ENCODE peak calls at places on chromosomes 1 and 21, in four cellular contexts. One of them, this sample, is unnamed.

GRCh38 chr1:47675721-47676120 is 237.9 kb downstream of the FOXD2 start:
- DNase-seq in CD8-positive, alpha-beta T cell: no peak
- DNase-seq in brain microvascular endothelial cell: no peak
- DNase-seq in astrocyte of the cerebellum: no peak
- DNase-seq in this sample: no peak

GRCh38 chr1:98991127-98992003 is 13.3 kb downstream of the PLPPR5 start:
- DNase-seq in brain microvascular endothelial cell: peak
- DNase-seq in astrocyte of the cerebellum: peak
- DNase-seq in CD8-positive, alpha-beta T cell: no peak
- DNase-seq in this sample: peak

GRCh38 chr1:71054791-71055190 is 7.2 kb upstream of the PTGER3 start:
- DNase-seq in CD8-positive, alpha-beta T cell: no peak
- DNase-seq in astrocyte of the cerebellum: no peak
- DNase-seq in brain microvascular endothelial cell: no peak
- DNase-seq in this sample: no peak

GRCh38 chr1:1603671-1604373 is 3.9 kb upstream of the FNDC10 start:
- DNase-seq in CD8-positive, alpha-beta T cell: no peak
- DNase-seq in brain microvascular endothelial cell: no peak
- DNase-seq in astrocyte of the cerebellum: no peak
- DNase-seq in this sample: no peak

GRCh38 chr1:47843781-47844555 is 153.2 kb downstream of the TRABD2B start:
- DNase-seq in CD8-positive, alpha-beta T cell: no peak
- DNase-seq in brain microvascular endothelial cell: no peak
- DNase-seq in astrocyte of the cerebellum: no peak
- DNase-seq in this sample: no peak

GRCh38 chr1:66733348-66734017 is 18.8 kb upstream of the DYNLT5 start:
- DNase-seq in CD8-positive, alpha-beta T cell: no peak
- DNase-seq in astrocyte of the cerebellum: peak
- DNase-seq in brain microvascular endothelial cell: peak
- DNase-seq in this sample: no peak

GRCh38 chr1:170881268-170882265 is 53.8 kb upstream of the MROH9 start:
- DNase-seq in astrocyte of the cerebellum: peak
- DNase-seq in CD8-positive, alpha-beta T cell: no peak
- DNase-seq in brain microvascular endothelial cell: peak
- DNase-seq in this sample: peak

GRCh38 chr21:27802816-27803475 is 836.1 kb upstream of the ADAMTS5 start:
- DNase-seq in CD8-positive, alpha-beta T cell: no peak
- DNase-seq in brain microvascular endothelial cell: peak
- DNase-seq in astrocyte of the cerebellum: peak
- DNase-seq in this sample: peak

GRCh38 chr1:21149862-21150432 is 26.8 kb downstream of the EIF4G3 start:
- DNase-seq in brain microvascular endothelial cell: peak
- DNase-seq in CD8-positive, alpha-beta T cell: no peak
- DNase-seq in astrocyte of the cerebellum: peak
- DNase-seq in this sample: peak

GRCh38 chr1:154628122-154628405 is 20.1 kb upstream of the ADAR start:
- DNase-seq in astrocyte of the cerebellum: no peak
- DNase-seq in brain microvascular endothelial cell: no peak
- DNase-seq in CD8-positive, alpha-beta T cell: no peak
- DNase-seq in this sample: no peak

GRCh38 chr1:235878082-235878781 is 11.5 kb upstream of the LYST start:
- DNase-seq in brain microvascular endothelial cell: no peak
- DNase-seq in astrocyte of the cerebellum: no peak
- DNase-seq in CD8-positive, alpha-beta T cell: no peak
- DNase-seq in this sample: no peak

GRCh38 chr1:29245876-29246275 is 9.6 kb downstream of the PTPRU start:
- DNase-seq in astrocyte of the cerebellum: no peak
- DNase-seq in brain microvascular endothelial cell: peak
- DNase-seq in CD8-positive, alpha-beta T cell: no peak
- DNase-seq in this sample: peak

GRCh38 chr1:76595024-76595423 is 272.3 kb upstream of the ST6GALNAC5 start:
- DNase-seq in astrocyte of the cerebellum: no peak
- DNase-seq in CD8-positive, alpha-beta T cell: no peak
- DNase-seq in brain microvascular endothelial cell: no peak
- DNase-seq in this sample: no peak

GRCh38 chr1:55144886-55145285 is 70.3 kb downstream of the USP24 start:
- DNase-seq in brain microvascular endothelial cell: no peak
- DNase-seq in CD8-positive, alpha-beta T cell: no peak
- DNase-seq in astrocyte of the cerebellum: no peak
- DNase-seq in this sample: no peak

GRCh38 chr1:184649500-184649899 is 105.2 kb downstream of the EDEM3 start:
- DNase-seq in astrocyte of the cerebellum: no peak
- DNase-seq in brain microvascular endothelial cell: no peak
- DNase-seq in CD8-positive, alpha-beta T cell: no peak
- DNase-seq in this sample: peak

GRCh38 chr1:119133987-119134386 is 6.5 kb downstream of the WARS2 start:
- DNase-seq in CD8-positive, alpha-beta T cell: no peak
- DNase-seq in astrocyte of the cerebellum: no peak
- DNase-seq in brain microvascular endothelial cell: peak
- DNase-seq in this sample: peak

GRCh38 chr1:183470961-183471747 is 1.1 kb upstream of the SMG7 start:
- DNase-seq in astrocyte of the cerebellum: no peak
- DNase-seq in brain microvascular endothelial cell: peak
- DNase-seq in CD8-positive, alpha-beta T cell: peak
- DNase-seq in this sample: peak

GRCh38 chr21:44089001-44089911 is 17.9 kb upstream of the PWP2 start:
- DNase-seq in brain microvascular endothelial cell: no peak
- DNase-seq in CD8-positive, alpha-beta T cell: peak
- DNase-seq in astrocyte of the cerebellum: no peak
- DNase-seq in this sample: no peak

GRCh38 chr1:57843760-57844159 is 419.9 kb upstream of the DAB1 start:
- DNase-seq in CD8-positive, alpha-beta T cell: no peak
- DNase-seq in astrocyte of the cerebellum: peak
- DNase-seq in brain microvascular endothelial cell: peak
- DNase-seq in this sample: peak

DNA sequence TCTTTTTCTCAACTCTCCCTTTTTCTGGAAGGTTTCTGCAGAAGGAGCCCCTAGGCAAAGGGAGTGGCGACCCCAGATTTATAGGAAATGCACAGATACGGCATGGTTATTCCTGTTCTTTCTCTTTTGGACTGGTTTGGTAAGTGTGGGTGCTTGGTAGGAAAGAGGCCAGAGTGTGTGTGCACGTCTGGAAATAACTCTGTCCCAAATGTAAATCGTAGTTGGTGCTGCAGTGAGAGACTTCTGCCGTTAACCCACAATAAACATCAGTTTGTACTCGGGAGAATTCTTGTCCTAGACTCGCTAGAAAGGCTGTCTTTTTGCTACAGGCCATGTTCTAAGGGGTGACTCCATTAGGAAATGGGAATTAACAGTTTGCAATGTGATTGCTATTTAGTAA is 761 bp downstream of the SLC44A3 start:
- DNase-seq in astrocyte of the cerebellum: no peak
- DNase-seq in CD8-positive, alpha-beta T cell: no peak
- DNase-seq in brain microvascular endothelial cell: no peak
- DNase-seq in this sample: no peak
- H3K4me3 ChIP-seq in astrocyte of the cerebellum: peak
- H3K4me3 ChIP-seq in CD8-positive, alpha-beta T cell: no peak
- H3K4me3 ChIP-seq in brain microvascular endothelial cell: peak
- H3K4me3 ChIP-seq in this sample: peak

GRCh38 chr1:75203415-75204277 is 69.5 kb downstream of the LHX8 start:
- DNase-seq in astrocyte of the cerebellum: peak
- DNase-seq in CD8-positive, alpha-beta T cell: no peak
- DNase-seq in brain microvascular endothelial cell: peak
- DNase-seq in this sample: peak
- TF ChIP-seq CTCF in astrocyte of the cerebellum: peak
- TF ChIP-seq CTCF in CD8-positive, alpha-beta T cell: no peak
- TF ChIP-seq CTCF in brain microvascular endothelial cell: peak
- TF ChIP-seq CTCF in this sample: peak

DNA sequence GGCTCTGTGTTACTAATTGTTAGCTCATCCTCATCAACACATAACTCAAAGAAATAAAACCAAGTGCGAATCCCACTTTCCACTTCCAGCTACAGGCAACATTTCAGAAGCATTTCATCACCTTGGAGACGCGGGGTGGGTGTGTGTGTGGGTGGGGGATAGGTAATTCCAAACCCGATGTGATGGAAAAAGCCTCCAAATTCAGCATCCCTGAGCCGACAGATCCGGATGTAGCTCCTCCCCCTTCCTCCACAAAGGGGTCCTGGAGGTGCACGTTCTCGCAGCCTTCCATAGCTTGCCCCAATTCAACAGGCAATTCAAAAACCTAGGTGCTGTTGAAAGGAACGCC is 486 bp downstream of the HSPA13 start:
- DNase-seq in brain microvascular endothelial cell: peak
- DNase-seq in astrocyte of the cerebellum: no peak
- DNase-seq in CD8-positive, alpha-beta T cell: no peak
- DNase-seq in this sample: no peak
- H3K4me3 ChIP-seq in brain microvascular endothelial cell: peak
- H3K4me3 ChIP-seq in astrocyte of the cerebellum: peak
- H3K4me3 ChIP-seq in CD8-positive, alpha-beta T cell: peak
- H3K4me3 ChIP-seq in this sample: peak

GRCh38 chr1:176720835-176721234 is 257.9 kb downstream of the PAPPA2 start:
- DNase-seq in brain microvascular endothelial cell: no peak
- DNase-seq in astrocyte of the cerebellum: no peak
- DNase-seq in CD8-positive, alpha-beta T cell: no peak
- DNase-seq in this sample: no peak

GRCh38 chr1:176719478-176719877 is 256.5 kb downstream of the PAPPA2 start:
- DNase-seq in brain microvascular endothelial cell: no peak
- DNase-seq in CD8-positive, alpha-beta T cell: no peak
- DNase-seq in astrocyte of the cerebellum: no peak
- DNase-seq in this sample: no peak

DNA sequence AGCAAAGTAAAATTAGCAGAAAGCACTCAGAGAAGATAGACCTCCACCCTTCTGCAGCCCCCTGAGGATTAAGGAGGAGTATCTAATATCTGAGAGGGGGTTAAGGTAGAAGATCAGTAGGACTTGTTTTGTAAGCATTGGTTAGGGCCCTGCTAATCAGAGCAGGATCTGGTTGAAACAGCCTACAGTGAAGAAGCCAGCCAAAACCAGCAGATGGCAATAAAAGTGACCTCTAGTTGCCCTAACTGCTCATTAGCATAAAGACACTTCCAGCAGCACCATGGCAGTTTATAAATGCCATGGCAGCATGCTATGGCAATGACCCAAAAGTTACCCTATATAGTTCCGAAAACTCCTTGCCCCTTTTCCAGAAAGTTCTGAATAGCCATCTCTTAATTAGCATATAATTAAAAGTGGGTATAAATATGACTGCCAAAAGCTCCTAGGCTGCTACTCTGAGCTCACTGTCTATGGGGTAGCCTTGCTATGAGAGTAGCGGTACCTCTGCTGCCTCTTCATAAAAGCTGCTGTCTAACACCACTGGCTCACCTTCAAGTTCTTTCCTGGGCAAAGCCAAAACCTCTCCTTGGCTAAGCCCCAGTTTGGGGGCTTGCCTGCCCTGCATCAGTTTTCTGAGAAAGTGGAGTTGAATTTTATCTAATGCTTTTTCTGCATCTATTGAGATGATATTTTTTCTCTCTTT is 254.2 kb downstream of the PAPPA2 start:
- DNase-seq in brain microvascular endothelial cell: no peak
- DNase-seq in astrocyte of the cerebellum: no peak
- DNase-seq in CD8-positive, alpha-beta T cell: no peak
- DNase-seq in this sample: no peak
- TF ChIP-seq CTCF in brain microvascular endothelial cell: no peak
- TF ChIP-seq CTCF in astrocyte of the cerebellum: no peak
- TF ChIP-seq CTCF in CD8-positive, alpha-beta T cell: no peak
- TF ChIP-seq CTCF in this sample: no peak

DNA sequence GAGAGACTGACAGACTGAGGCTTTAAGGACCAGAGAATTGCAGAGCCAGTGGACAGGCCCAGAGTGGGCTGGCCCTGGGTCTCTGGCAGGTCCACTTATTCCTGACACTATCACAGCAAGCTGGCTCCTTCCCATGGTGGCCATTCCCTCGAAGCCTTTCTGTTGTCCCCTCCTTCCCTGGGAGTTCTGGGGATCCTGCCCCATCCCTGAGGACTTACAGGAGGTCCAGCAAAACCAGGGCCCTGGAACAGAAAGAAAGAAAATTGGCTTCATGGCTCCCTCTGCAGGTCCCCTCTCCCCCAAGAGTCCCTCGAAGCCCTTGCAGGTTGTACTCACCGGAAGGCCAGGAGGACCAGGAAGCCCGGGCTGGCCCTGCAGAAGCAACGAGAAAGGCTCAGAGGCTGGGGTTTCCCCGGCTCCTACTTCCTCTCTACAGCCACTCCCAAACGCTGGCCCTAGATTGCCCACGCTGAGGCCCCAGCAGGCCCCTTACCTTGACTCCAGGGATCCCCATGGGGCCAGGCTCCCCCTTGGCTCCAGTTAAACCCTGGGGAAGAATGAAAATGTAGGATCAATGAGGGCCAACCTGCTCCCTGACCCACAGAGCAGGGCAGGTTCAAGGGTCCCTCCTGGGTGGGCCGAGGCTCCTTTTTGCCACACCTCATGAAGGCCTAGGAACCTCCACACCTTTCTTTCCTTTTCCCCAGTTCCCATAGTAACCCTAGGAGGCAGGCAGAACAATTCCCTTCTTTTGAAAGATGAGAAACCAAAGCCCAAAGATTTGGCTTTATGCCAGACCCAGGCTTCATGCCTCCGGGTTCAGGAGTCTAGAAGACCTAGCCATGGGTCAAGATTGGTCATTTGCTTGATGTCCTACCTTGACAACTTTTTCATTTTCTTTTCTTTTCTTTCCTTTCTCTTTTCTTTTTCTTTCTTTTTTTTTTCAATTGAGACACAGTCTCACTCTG is 4.6 kb downstream of the COL9A2 start:
- DNase-seq in brain microvascular endothelial cell: no peak
- DNase-seq in CD8-positive, alpha-beta T cell: no peak
- DNase-seq in astrocyte of the cerebellum: no peak
- DNase-seq in this sample: no peak
- H3K4me3 ChIP-seq in brain microvascular endothelial cell: no peak
- H3K4me3 ChIP-seq in CD8-positive, alpha-beta T cell: no peak
- H3K4me3 ChIP-seq in astrocyte of the cerebellum: no peak
- H3K4me3 ChIP-seq in this sample: no peak

GRCh38 chr1:63774617-63775417 is 1.0 kb downstream of the ROR1 start:
- DNase-seq in astrocyte of the cerebellum: no peak
- DNase-seq in CD8-positive, alpha-beta T cell: no peak
- DNase-seq in brain microvascular endothelial cell: peak
- DNase-seq in this sample: peak

GRCh38 chr1:63773815-63774616 is at the start of gene ROR1:
- DNase-seq in brain microvascular endothelial cell: peak
- DNase-seq in CD8-positive, alpha-beta T cell: peak
- DNase-seq in astrocyte of the cerebellum: peak
- DNase-seq in this sample: peak

GRCh38 chr1:63772201-63772600 is 1.6 kb upstream of the ROR1 start:
- DNase-seq in astrocyte of the cerebellum: no peak
- DNase-seq in brain microvascular endothelial cell: no peak
- DNase-seq in CD8-positive, alpha-beta T cell: no peak
- DNase-seq in this sample: no peak

GRCh38 chr1:63772876-63773275 is 941 bp upstream of the ROR1 start:
- DNase-seq in CD8-positive, alpha-beta T cell: no peak
- DNase-seq in astrocyte of the cerebellum: no peak
- DNase-seq in brain microvascular endothelial cell: no peak
- DNase-seq in this sample: no peak

DNA sequence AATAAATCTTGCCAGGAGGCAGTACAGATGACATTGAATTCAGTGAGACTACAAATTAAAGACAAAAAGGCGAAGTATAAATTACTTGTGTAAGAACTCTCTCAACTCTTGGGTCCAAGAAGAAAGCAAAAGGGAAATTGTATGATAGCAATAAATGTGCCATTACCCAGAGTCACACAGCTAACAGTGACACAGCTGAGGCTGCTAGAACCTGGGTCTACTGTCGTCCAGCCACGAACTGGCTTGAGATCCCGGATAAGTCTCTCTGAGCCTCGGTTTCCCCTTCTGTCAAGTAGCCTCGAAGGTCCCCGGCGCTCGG is 362 bp upstream of the ROR1 start:
- DNase-seq in CD8-positive, alpha-beta T cell: no peak
- DNase-seq in brain microvascular endothelial cell: no peak
- DNase-seq in astrocyte of the cerebellum: no peak
- DNase-seq in this sample: no peak
- TF ChIP-seq CTCF in CD8-positive, alpha-beta T cell: no peak
- TF ChIP-seq CTCF in brain microvascular endothelial cell: no peak
- TF ChIP-seq CTCF in astrocyte of the cerebellum: no peak
- TF ChIP-seq CTCF in this sample: no peak